ENCODE peak calls at places on chromosomes 12 and 14, in four cellular contexts. R is Panc1; V is tibial nerve; S is effector memory CD4-positive, alpha-beta T cell. P is an unnamed sample. For H3K4me1 and H3K27me3, the result is how much of the 10 kb centered on the place peaks cover.

GRCh38 chr12:65818454-65819382 is 5.6 kb upstream of the HMGA2 start:
- DNase-seq in R (no peak), V (no peak), S (no peak), P (no peak)

GRCh38 chr14:90593254-90594040 is 196.6 kb downstream of the CALM1 start:
- DNase-seq in R (no peak), V (no peak), S (no peak), P (no peak)

GRCh38 chr12:84585996-84586395 is 326.6 kb downstream of the SLC6A15 start:
- DNase-seq in R (no peak), V (no peak), S (no peak), P (no peak)

GRCh38 chr14:77590845-77591506 is 25.5 kb downstream of the SPTLC2 start:
- DNase-seq in R (no peak), V (no peak), S (no peak), P (no peak)

GRCh38 chr12:106138646-106139421 is at the start of gene NUAK1:
- DNase-seq in R (no peak), V (peak), S (no peak), P (peak)

GRCh38 chr14:75518625-75519024 is 3.6 kb upstream of the BATF start:
- DNase-seq in R (peak), V (no peak), S (no peak), P (no peak)

GRCh38 chr14:75909630-75910029 is 72.2 kb downstream of the TGFB3 start:
- DNase-seq in R (no peak), V (no peak), S (no peak), P (no peak)

GRCh38 chr12:66885115-66885875 is 206.4 kb upstream of the GRIP1 start:
- DNase-seq in R (no peak), V (no peak), S (no peak), P (no peak)

GRCh38 chr14:71855399-71856036 is 76.7 kb upstream of the RGS6 start:
- DNase-seq in R (peak), V (peak), S (no peak), P (peak)

GRCh38 chr14:59333668-59334067 is 131.5 kb downstream of the GPR135 start:
- DNase-seq in R (no peak), V (no peak), S (no peak), P (no peak)

GRCh38 chr12:120669055-120669828 is 17.7 kb upstream of the MLEC start:
- DNase-seq in R (no peak), V (no peak), S (no peak), P (no peak)

GRCh38 chr12:16385779-16386646 is 38.6 kb downstream of the MGST1 start:
- DNase-seq in R (peak), V (no peak), S (no peak), P (no peak)

GRCh38 chr12:275784-276183 is 13.1 kb upstream of the SLC6A13 start:
- DNase-seq in R (no peak), V (no peak), S (no peak), P (no peak)

GRCh38 chr12:114481200-114481535 is 75.2 kb upstream of the TBX5 start:
- DNase-seq in R (no peak), V (no peak), S (no peak), P (no peak)

GRCh38 chr12:10618338-10618987 is 5.1 kb upstream of the MAGOHB start:
- DNase-seq in R (peak), V (no peak), S (no peak), P (no peak)

GRCh38 chr12:57488397-57489156 is 709 bp downstream of the MARS1 start:
- DNase-seq in R (no peak), V (no peak), S (no peak), P (no peak)

GRCh38 chr12:77816196-77816595 is 14.5 kb upstream of the NAV3 start:
- DNase-seq in R (no peak), V (no peak), S (no peak), P (no peak)

GRCh38 chr14:105168496-105168978 is at the start of gene JAG2:
- DNase-seq in R (no peak), V (no peak), S (peak), P (peak)

GRCh38 chr14:100838493-100839440 is 12.8 kb downstream of the MEG3 start:
- DNase-seq in R (no peak), V (no peak), S (no peak), P (no peak)
- H3K4me1 ChIP-seq in R (under half), V (under half), S (under half), P (under half)

DNA sequence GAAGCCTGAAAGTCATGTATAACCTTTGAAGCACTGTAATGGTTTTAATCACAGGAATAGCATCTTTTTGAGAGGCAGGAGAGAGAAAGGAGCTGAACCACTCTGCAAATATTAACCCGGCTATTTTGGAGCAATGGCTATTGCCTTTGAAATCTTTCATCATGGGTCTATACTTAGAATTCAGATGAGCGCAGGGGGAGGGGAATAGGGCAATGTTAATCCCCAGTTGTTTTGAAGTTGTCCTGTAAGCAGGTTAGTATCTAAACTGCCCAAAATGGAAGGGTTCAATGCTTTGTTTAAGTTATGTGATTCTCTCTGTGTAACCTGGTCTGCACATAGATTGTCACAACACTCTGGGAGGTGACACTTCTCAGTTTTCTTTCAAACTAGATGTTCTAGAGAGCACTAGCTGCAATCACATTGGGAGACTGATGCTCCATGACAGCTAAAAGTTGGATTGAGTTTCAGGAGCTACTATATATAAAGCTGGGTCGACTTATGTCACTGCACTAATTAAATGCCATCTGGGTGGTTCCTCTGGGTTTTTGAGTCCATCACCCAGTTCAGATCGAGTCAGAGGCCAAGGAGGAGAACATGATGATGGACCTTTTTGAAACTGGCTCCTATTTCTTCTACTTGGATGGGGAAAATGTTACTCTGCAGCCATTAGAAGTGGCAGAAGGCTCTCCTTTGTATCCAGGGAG is at the start of gene MYF6:
- DNase-seq in R (no peak), V (no peak), S (no peak), P (no peak)
- H3K27me3 ChIP-seq in R (under half), V (under half), S (under half), P (under half)

GRCh38 chr14:92590941-92591340 is 77.4 kb downstream of the RIN3 start:
- DNase-seq in R (no peak), V (no peak), S (no peak), P (no peak)
- H3K4me1 ChIP-seq in R (under half), V (under half), S (under half), P (under half)

GRCh38 chr14:103543140-103543539 is 14.1 kb downstream of the TRMT61A start:
- DNase-seq in R (no peak), V (no peak), S (no peak), P (no peak)

GRCh38 chr14:103545219-103545914 is 16.4 kb downstream of the TRMT61A start:
- DNase-seq in R (no peak), V (no peak), S (no peak), P (peak)

GRCh38 chr14:103542545-103543088 is 13.6 kb downstream of the TRMT61A start:
- DNase-seq in R (no peak), V (no peak), S (no peak), P (peak)

GRCh38 chr14:103544627-103545218 is 15.7 kb downstream of the TRMT61A start:
- DNase-seq in R (no peak), V (no peak), S (no peak), P (no peak)

DNA sequence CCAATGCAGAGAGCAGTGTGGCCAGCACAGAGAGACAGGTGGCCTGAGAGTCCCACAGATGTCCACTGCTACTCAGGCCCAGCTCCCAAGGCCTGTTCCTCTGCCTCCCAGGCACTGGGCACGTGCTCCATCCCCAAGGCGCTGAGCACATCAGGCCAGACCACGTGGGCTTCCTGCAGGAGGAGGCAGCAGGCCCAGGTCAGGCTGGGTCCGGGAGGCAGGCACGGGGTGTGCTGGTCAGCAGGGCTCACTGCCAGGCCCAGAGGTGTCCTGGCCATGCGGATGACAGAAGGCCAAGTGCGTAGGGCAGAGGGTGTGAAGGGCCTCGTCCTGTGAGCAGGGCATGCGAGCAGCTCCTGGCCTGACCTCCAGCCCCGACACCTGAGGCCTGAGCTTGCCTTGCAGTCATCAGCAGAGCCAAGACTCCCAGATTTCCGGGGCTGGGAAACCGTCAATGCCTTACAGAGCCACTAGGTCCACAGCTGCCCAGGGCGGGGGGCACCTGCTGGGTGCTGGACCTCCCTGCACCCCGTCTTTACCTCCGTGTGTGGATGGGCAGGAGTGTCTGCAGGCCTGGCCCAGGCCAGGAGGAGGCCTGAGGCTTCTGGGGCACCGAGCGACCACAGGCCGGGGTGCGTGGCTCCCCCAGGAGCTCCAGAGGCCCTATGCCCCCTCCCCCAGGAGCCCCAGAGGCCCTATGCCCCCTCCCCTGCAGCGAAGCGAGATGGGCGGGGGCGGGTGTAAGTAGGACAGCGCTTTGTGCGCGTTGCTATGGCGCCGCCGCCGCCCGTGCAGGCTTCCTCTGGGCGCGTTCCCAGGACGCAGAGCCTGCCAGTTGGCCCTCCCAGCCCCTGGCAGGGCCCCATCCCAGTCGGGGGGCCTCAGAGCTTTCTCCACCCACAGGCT is 15.0 kb downstream of the TRMT61A start:
- DNase-seq in R (no peak), V (no peak), S (no peak), P (peak)
- H3K27me3 ChIP-seq in R (under half), V (under half), S (under half), P (under half)

GRCh38 chr12:12626471-12626870 is 14.8 kb downstream of the CREBL2 start:
- DNase-seq in R (no peak), V (no peak), S (no peak), P (no peak)

GRCh38 chr12:12627308-12627827 is 15.7 kb downstream of the CREBL2 start:
- DNase-seq in R (no peak), V (no peak), S (no peak), P (no peak)

GRCh38 chr12:12624479-12625120 is 12.9 kb downstream of the CREBL2 start:
- DNase-seq in R (no peak), V (no peak), S (no peak), P (no peak)

GRCh38 chr12:12620730-12621315 is 9.1 kb downstream of the CREBL2 start:
- DNase-seq in R (no peak), V (no peak), S (no peak), P (no peak)

GRCh38 chr12:12622418-12622817 is 10.7 kb downstream of the CREBL2 start:
- DNase-seq in R (no peak), V (no peak), S (no peak), P (no peak)
- H3K4me1 ChIP-seq in R (under half), V (under half), S (under half), P (under half)

DNA sequence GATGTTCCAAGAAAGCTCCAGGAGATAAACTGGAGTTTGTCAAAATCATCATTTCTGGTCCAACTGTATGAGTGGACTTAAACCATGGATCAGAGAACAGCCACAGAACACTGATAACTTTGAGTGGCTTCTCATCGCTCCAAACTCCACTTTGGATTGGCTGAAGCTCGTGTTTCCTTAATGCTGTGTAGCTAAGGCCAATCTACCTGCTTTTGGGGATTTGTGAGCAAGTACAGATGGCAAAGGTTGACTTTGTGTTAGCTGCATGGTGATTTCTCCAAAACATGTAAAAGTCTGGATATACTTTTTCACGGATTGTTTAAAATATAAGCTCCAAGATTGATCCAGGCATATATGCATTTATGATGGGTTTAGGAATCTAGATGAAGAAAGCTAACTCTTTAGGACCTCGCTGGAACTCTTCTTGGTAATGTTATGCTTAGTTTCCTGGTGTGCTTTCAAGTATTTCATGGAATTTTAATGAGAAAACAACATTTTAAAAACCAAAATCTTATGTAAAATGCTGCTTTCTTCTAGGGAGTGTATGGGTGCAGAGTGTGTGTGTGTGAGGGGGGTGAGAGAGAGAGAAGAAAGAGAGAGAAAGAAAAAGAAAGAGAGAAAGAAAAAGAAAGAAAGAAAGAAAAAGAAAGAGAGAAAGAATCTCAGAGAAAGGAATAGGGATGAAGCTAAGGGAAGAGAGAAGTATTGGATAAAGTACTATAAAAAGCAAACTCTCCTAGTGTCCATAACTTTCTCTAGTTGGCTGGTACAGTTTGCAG is 11.6 kb upstream of the PAX9 start:
- DNase-seq in R (no peak), V (no peak), S (no peak), P (no peak)
- H3K27me3 ChIP-seq in R (under half), V (half or more), S (half or more), P (half or more)

DNA sequence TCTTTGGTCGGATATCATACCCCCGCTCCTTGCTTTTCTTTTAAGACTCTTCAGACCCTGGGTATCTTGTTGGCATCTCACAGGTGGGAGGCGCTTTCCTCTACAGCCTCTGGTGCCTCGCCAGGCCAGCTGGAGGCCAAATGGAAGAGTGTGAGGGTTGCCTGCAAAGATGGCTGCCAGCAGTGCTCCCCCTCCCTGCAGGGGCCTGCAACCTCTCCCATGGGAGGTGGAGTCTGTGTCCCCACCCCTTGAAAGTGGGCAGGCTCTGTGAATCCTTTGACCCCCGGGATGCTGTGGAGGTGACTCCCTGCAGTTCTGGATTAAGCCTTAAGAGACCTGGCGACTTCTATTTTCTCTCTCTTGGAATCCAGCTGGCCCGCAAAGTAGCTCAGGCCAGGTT is 37.7 kb upstream of the NCOR2 start:
- DNase-seq in R (no peak), V (no peak), S (no peak), P (no peak)
- H3K4me1 ChIP-seq in R (under half), V (under half), S (under half), P (under half)

DNA sequence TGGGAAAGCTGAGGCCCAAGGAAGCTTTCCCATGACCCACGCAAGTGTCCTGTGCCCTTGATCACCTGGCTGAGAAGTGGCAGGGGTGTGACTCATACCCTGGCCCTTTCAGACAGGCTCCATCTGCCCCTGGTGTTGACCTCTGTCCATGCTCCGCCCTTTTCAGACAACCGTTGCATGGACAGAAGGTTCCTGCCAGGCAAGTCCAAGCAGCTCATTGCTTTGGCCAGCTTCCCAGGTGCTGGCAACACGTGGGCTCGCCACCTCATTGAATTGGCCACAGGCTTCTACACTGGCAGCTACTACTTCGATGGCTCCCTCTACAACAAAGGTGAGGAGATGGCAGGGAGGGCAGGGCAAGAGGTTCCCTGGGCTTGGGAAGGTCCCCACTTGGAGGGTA is 103.5 kb downstream of the WSCD2 start:
- DNase-seq in R (no peak), V (no peak), S (no peak), P (no peak)
- H3K27me3 ChIP-seq in R (under half), V (under half), S (under half), P (under half)

GRCh38 chr12:92138144-92138543 is 7.5 kb downstream of the BTG1 start:
- DNase-seq in R (no peak), V (no peak), S (no peak), P (no peak)

GRCh38 chr12:92136883-92137582 is 8.6 kb downstream of the BTG1 start:
- DNase-seq in R (no peak), V (no peak), S (no peak), P (no peak)

GRCh38 chr12:92139634-92140555 is 5.8 kb downstream of the BTG1 start:
- DNase-seq in R (no peak), V (no peak), S (no peak), P (no peak)

GRCh38 chr12:92140919-92141536 is 4.6 kb downstream of the BTG1 start:
- DNase-seq in R (no peak), V (no peak), S (no peak), P (no peak)

DNA sequence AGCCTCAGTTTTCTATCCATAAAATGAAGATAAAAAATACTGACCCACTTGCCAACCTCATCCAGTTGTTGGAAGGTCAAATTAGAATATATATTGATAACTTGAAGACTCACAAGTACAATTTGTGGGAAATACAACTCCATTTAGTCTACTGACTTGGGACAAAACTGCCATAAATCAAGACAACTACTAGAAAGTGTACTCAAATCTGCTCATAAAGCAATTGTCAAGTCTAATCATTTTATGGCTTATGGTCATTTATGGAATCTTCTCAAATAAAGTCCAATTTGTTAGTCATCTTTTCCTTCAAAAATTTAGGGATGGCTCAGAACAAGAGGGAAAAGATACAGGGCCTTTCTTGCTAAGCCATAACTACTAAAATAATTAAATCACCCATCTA is 7.0 kb downstream of the BTG1 start:
- DNase-seq in R (no peak), V (no peak), S (no peak), P (no peak)
- H3K4me1 ChIP-seq in R (half or more), V (under half), S (under half), P (half or more)

DNA sequence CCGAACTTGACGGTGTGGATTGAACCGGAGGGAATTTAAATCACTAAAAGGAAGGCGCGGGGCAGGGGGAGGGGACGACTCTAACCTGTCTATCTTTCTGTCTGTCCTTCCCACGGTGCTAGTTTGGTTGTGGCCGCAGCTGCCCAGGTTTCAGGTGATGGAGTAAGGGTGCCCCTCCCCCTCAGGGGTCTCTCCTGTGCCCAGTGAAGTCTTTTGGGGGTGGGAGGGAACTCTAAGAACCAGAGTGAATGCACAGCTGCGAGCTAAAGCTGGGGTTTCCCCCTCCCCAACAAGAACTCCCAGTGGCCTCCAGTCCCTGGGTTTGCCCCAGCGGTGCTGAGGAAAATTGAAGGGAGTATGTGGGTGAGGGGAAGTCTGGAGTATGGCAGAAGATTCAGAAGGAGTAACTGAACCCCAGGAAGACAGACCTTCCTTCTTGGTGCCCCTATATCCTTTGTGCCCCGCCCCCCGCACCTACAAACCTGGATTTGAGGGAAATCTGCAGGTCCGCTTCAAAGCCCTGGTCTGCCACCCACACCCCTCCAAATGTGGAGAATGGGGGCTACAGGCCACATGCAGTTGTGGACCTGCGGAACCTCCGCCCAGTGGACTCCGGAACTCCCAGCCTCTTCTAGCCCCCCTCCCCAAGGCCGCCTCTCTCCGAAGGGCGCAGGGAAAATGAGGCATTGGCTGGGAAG is 3.6 kb upstream of the HOXC9 start:
- DNase-seq in R (no peak), V (no peak), S (no peak), P (no peak)
- H3K27me3 ChIP-seq in R (under half), V (half or more), S (half or more), P (half or more)